ENCODE peak calls at places on chromosomes 7 and 10, in four cellular contexts. Z is A549, V is spleen, I is esophagus squamous epithelium. A is an unnamed sample.

GRCh38 chr10:95275726-95276366 is 15.0 kb downstream of the PDLIM1 start:
- DNase-seq in Z (no peak), V (no peak), I (no peak), A (no peak)

GRCh38 chr7:130390486-130390885 is 10.2 kb downstream of the CPA1 start:
- DNase-seq in Z (no peak), I (no peak), V (no peak), A (no peak)

GRCh38 chr10:17262502-17262901 is 34.5 kb downstream of the VIM start:
- DNase-seq in V (no peak), I (no peak), Z (no peak), A (no peak)

GRCh38 chr10:126872135-126872534 is 33.1 kb upstream of the DOCK1 start:
- DNase-seq in Z (no peak), V (no peak), I (no peak), A (no peak)

GRCh38 chr7:24729365-24730017 is 27.8 kb downstream of the GSDME start:
- DNase-seq in I (no peak), Z (no peak), V (no peak), A (no peak)

GRCh38 chr7:47551550-47552121 is 30.3 kb downstream of the TNS3 start:
- DNase-seq in I (no peak), Z (no peak), V (peak), A (peak)

GRCh38 chr10:74419491-74420466 is 268.8 kb downstream of the ADK start:
- DNase-seq in V (no peak), Z (peak), I (no peak), A (no peak)

GRCh38 chr7:27339478-27339877 is 96.9 kb downstream of the EVX1 start:
- DNase-seq in Z (no peak), V (no peak), I (no peak), A (no peak)

GRCh38 chr7:110600983-110601382 is 489.9 kb upstream of the LRRN3 start:
- DNase-seq in Z (no peak), V (no peak), I (no peak), A (no peak)

DNA sequence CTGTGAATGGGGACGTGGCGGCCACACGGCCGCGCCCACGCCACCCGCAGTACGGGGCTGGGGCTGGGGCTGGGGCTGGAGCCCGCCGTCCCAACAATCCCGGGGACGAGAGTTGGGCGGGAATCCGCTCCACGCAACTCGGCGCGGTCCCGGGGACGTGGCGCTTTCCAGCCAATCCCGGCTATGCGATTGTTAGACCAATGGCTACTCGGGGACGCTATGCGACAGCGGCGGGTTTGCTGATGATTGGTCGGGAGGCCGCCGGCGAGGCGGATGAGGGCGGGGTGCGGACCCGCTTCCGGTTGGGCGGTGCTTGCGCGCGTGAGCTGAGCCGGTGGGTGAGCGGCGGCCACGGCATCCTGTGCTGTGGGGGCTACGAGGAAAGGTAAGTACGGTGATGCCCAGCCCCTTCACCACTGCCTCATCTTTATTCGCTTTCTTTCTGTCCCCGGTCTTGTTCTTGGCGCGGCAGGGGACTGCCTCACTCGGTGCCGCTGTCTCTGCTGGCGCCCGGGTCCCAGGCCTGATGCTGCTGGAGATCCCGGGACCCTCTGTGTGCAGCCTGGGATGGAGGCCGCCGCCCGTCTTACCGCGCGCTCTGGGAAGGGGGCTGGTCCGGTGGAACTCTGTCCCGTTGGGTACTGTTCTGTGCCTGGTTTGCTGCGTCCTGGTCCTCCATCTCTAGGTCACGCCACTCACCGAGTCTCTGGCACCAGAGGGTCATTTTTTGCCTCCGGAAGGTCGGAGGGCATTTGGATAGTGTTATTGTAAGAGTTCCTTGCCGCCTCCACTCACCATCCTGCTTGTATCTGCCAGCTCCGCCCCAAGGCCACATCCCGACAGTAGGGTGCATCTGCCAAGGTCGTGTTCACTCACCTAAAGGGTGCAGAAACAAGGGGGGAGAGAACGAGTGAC is at the start of gene CALU:
- DNase-seq in V (peak), Z (peak), I (peak), A (peak)
- TF ChIP-seq POLR2A in V (peak), Z (peak), I (peak), A (peak)

GRCh38 chr7:44802418-44803025 is 6.0 kb downstream of the PPIA start:
- DNase-seq in Z (no peak), I (no peak), V (no peak), A (no peak)
- TF ChIP-seq POLR2A in Z (no peak), I (no peak), V (no peak), A (no peak)

DNA sequence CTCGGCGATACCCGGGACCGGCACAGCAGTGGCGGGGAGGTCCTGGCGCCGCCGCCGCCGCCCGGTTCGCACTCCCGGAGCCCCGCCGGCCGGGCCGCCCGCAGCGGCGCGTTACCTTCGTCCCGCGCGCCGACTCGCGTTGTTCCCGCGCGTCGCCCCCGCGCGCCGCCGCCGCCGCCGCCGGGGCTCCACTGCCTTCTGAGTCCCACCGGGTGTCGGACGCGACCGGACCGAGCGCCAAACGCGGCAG is at the start of gene EZH2:
- DNase-seq in I (no peak), Z (no peak), V (no peak), A (no peak)
- TF ChIP-seq POLR2A in I (no peak), Z (peak), V (no peak), A (no peak)

DNA sequence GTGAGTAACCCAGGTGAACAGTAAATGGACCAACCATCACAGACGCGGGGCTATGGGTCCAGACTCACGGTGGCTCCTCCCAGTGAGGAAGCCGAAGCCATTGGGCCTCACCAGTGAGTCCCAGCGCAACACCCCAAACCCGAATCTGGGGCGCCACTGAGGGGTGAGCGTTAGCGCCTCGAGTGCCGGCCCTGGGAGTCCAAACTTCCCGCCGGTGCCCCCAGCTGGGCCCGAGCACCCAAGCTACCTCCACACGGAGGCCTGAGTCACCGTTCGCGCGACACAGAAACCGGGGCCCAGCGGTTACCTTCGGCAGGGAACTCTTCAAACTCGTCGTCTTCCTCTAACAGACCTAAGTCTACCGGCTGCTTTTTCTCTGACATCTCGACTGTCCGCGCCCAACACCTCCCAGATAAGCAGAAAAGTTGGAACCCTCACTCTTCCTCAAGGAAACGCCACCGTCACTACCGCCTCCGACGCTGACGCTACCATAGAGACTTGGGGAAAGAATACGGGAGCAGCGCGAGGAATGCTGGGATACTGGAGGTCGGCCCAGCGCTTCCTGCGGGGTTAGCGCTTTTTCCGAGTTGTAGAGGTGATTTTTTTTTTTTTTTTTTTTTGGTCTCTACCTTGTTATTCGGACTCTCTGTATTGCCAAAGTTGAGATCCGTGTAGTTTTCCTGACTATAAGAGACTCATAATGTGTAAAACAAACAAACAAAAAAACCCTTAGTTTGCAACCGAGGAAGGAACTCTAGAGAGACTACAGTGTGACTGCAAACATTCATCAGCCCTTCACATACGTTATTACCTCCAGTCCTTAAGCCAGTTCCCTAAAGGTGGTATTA is at the start of gene SEM1:
- DNase-seq in Z (peak), I (peak), V (peak), A (peak)
- TF ChIP-seq POLR2A in Z (peak), I (no peak), V (no peak), A (peak)

A was measured in tibial nerve.